ENCODE peak calls at places on chromosomes 13 and 19, in seven cellular contexts. W is EL; R is activated naive CD4-positive, alpha-beta T cell; F is fibroblast of the conjunctiva; U is ascending aorta; I is left cardiac atrium; X is WTC11. M is an unnamed sample.
A peak's percentile ranks its signal among the peaks of the same experiment; 100 is the strongest.

GRCh38 chr19:44807652-44808462 is 1.0 kb upstream of the BCAM start:
- DNase-seq in W (peak; percentile 66), R (no peak), F (no peak), U (no peak), I (no peak), X (peak; percentile 89), M (peak; percentile 36)

GRCh38 chr13:71751074-71751473 is 115.9 kb downstream of the DACH1 start:
- DNase-seq in W (no peak), R (no peak), F (peak; percentile 13), U (no peak), I (no peak), X (no peak), M (no peak)

GRCh38 chr19:49676136-49676689 is 858 bp upstream of the PRMT1 start:
- DNase-seq in W (peak; percentile 92), R (peak; percentile 61), F (peak; percentile 92), U (no peak), I (peak; percentile 86), X (peak; percentile 73), M (peak; percentile 90)

GRCh38 chr19:10113592-10113963 is 2.1 kb downstream of the P2RY11 start:
- DNase-seq in W (no peak), R (no peak), F (no peak), U (no peak), I (no peak), X (no peak), M (peak; percentile 43)

GRCh38 chr19:18160441-18160791 is 7.5 kb downstream of the PIK3R2 start:
- DNase-seq in W (no peak), R (no peak), F (no peak), U (no peak), I (no peak), X (no peak), M (no peak)

GRCh38 chr13:63605962-63606361 is 2190.3 kb upstream of the PCDH20 start:
- DNase-seq in W (peak; percentile 14), R (no peak), F (no peak), U (no peak), I (no peak), X (no peak), M (no peak)

GRCh38 chr19:57611113-57611512 is 2.9 kb upstream of the ZNF134 start:
- DNase-seq in W (no peak), R (no peak), F (no peak), U (no peak), I (no peak), X (no peak), M (no peak)

GRCh38 chr13:99656092-99656745 is 154.9 kb downstream of the TM9SF2 start:
- DNase-seq in W (peak; percentile 67), R (peak; percentile 74), F (peak; percentile 69), U (no peak), I (peak; percentile 73), X (peak; percentile 92), M (peak; percentile 77)

GRCh38 chr13:79187917-79188699 is 217.9 kb downstream of the RBM26 start:
- DNase-seq in W (no peak), R (no peak), F (no peak), U (no peak), I (no peak), X (no peak), M (no peak)

GRCh38 chr19:54882758-54883157 is 8.7 kb downstream of the FCAR start:
- DNase-seq in W (no peak), R (no peak), F (no peak), U (no peak), I (no peak), X (no peak), M (peak; percentile 37)

GRCh38 chr19:40144947-40145748 is 46.1 kb upstream of the MAP3K10 start:
- DNase-seq in W (no peak), R (no peak), F (no peak), U (no peak), I (no peak), X (no peak), M (no peak)

GRCh38 chr13:95191821-95192220 is 109.4 kb downstream of the ABCC4 start:
- DNase-seq in W (peak; percentile 70), R (peak; percentile 54), F (peak; percentile 71), U (no peak), I (peak; percentile 77), X (peak; percentile 93), M (peak; percentile 66)

GRCh38 chr13:45602183-45602582 is 13.4 kb downstream of the ERICH6B start:
- DNase-seq in W (no peak), R (no peak), F (no peak), U (no peak), I (no peak), X (no peak), M (no peak)

GRCh38 chr19:35986664-35987570 is 8.1 kb upstream of the SDHAF1 start:
- DNase-seq in W (no peak), R (peak; percentile 13), F (no peak), U (no peak), I (no peak), X (peak; percentile 61), M (peak; percentile 51)

GRCh38 chr19:45591004-45591637 is 6.5 kb upstream of the OPA3 start:
- DNase-seq in W (no peak), R (peak; percentile 25), F (no peak), U (no peak), I (peak; percentile 39), X (peak; percentile 84), M (peak; percentile 67)

GRCh38 chr19:54172413-54172763 is 572 bp downstream of the TMC4 start:
- DNase-seq in W (no peak), R (no peak), F (no peak), U (no peak), I (no peak), X (no peak), M (no peak)

GRCh38 chr13:51230473-51231105 is 8.4 kb downstream of the FAM124A start:
- DNase-seq in W (no peak), R (no peak), F (peak; percentile 17), U (no peak), I (peak; percentile 78), X (no peak), M (peak; percentile 12)

GRCh38 chr19:7977723-7978040 is 27.8 kb downstream of the ELAVL1 start:
- DNase-seq in W (no peak), R (no peak), F (no peak), U (no peak), I (no peak), X (no peak), M (no peak)

GRCh38 chr19:8571006-8571411 is 6.2 kb downstream of the MYO1F start:
- DNase-seq in W (peak; percentile 70), R (peak; percentile 57), F (no peak), U (no peak), I (peak; percentile 51), X (no peak), M (peak; percentile 69)

GRCh38 chr19:13132471-13133166 is 14.6 kb downstream of the NACC1 start:
- DNase-seq in W (peak; percentile 82), R (no peak), F (no peak), U (no peak), I (no peak), X (no peak), M (peak; percentile 47)

GRCh38 chr13:61110804-61111203 is 304.8 kb downstream of the PCDH20 start:
- DNase-seq in W (no peak), R (no peak), F (no peak), U (no peak), I (no peak), X (no peak), M (no peak)

GRCh38 chr19:294819-295686 is 3.9 kb upstream of the PLPP2 start:
- DNase-seq in W (no peak), R (peak; percentile 37), F (no peak), U (no peak), I (no peak), X (peak; percentile 79), M (peak; percentile 63)